ENCODE peak calls at places on chromosomes 12 and 14, in ten cellular contexts. A is heart left ventricle, X is fibroblast of mammary gland, V is A549, O is NB4, F is epithelial cell of proximal tubule, R is upper lobe of right lung, N is lower leg skin, S is uterus, M is Peyer's patch. U is an unnamed sample.

GRCh38 chr14:27390130-27390529 is 792.3 kb upstream of the NOVA1 start:
- DNase-seq in A (no peak), X (no peak), V (no peak), O (no peak), F (no peak), R (no peak), N (no peak), S (no peak), M (no peak), U (no peak)

GRCh38 chr14:72332054-72332453 is 399.8 kb downstream of the RGS6 start:
- DNase-seq in A (no peak), X (no peak), V (no peak), O (no peak), F (no peak), R (no peak), N (no peak), S (no peak), M (no peak), U (peak)

GRCh38 chr14:23547924-23548323 is 3.6 kb downstream of the ZFHX2 start:
- DNase-seq in A (no peak), X (no peak), V (no peak), O (no peak), F (no peak), R (no peak), N (no peak), S (no peak), M (no peak), U (no peak)

GRCh38 chr12:120538281-120539156 is 4.4 kb downstream of the RNF10 start:
- DNase-seq in A (no peak), X (peak), V (peak), O (peak), F (no peak), R (no peak), N (no peak), S (peak), M (peak), U (no peak)

GRCh38 chr14:103392572-103392971 is 7.4 kb downstream of the MARK3 start:
- DNase-seq in A (no peak), X (no peak), V (no peak), O (no peak), F (no peak), R (no peak), N (no peak), S (no peak), M (no peak), U (no peak)

GRCh38 chr12:84697141-84697540 is 215.5 kb downstream of the SLC6A15 start:
- DNase-seq in A (no peak), X (no peak), V (no peak), O (no peak), F (no peak), R (no peak), N (no peak), S (no peak), M (no peak), U (no peak)

GRCh38 chr14:106044949-106045596 is 518.7 kb downstream of the TMEM121 start:
- DNase-seq in A (peak), X (peak), V (peak), O (peak), F (no peak), R (peak), N (no peak), S (no peak), M (peak), U (peak)

GRCh38 chr12:131456301-131457027 is 254.4 kb upstream of the SFSWAP start:
- DNase-seq in A (no peak), X (no peak), V (no peak), O (no peak), F (no peak), R (peak), N (peak), S (no peak), M (no peak), U (peak)

GRCh38 chr14:27587103-27587502 is 989.3 kb upstream of the NOVA1 start:
- DNase-seq in A (no peak), X (no peak), V (no peak), O (no peak), F (no peak), R (no peak), N (no peak), S (no peak), M (no peak), U (no peak)

GRCh38 chr12:121089031-121089812 is 43.5 kb upstream of the P2RX7 start:
- DNase-seq in A (no peak), X (no peak), V (peak), O (no peak), F (no peak), R (no peak), N (no peak), S (no peak), M (no peak), U (no peak)

GRCh38 chr12:14780851-14781250 is 22.4 kb downstream of the WBP11 start:
- DNase-seq in A (no peak), X (no peak), V (no peak), O (no peak), F (no peak), R (no peak), N (no peak), S (no peak), M (no peak), U (no peak)

GRCh38 chr14:100616854-100617714 is 29.9 kb upstream of the BEGAIN start:
- DNase-seq in A (no peak), X (no peak), V (no peak), O (no peak), F (no peak), R (peak), N (peak), S (no peak), M (no peak), U (no peak)

GRCh38 chr12:79174656-79175055 is 310.1 kb downstream of the SYT1 start:
- DNase-seq in A (no peak), X (peak), V (peak), O (peak), F (peak), R (no peak), N (no peak), S (no peak), M (no peak), U (no peak)

GRCh38 chr12:27549801-27550652 is 26.0 kb downstream of the PPFIBP1 start:
- DNase-seq in A (peak), X (peak), V (peak), O (peak), F (peak), R (peak), N (peak), S (peak), M (peak), U (peak)

GRCh38 chr12:131218291-131219172 is 264.8 kb downstream of the ADGRD1 start:
- DNase-seq in A (no peak), X (no peak), V (peak), O (peak), F (no peak), R (no peak), N (no peak), S (no peak), M (peak), U (no peak)

GRCh38 chr12:75526655-75527511 is 15.5 kb upstream of the KRR1 start:
- DNase-seq in A (peak), X (peak), V (peak), O (peak), F (no peak), R (no peak), N (no peak), S (no peak), M (no peak), U (no peak)

GRCh38 chr12:100427078-100427477 is 46.6 kb upstream of the NR1H4 start:
- DNase-seq in A (no peak), X (peak), V (peak), O (no peak), F (peak), R (no peak), N (no peak), S (no peak), M (no peak), U (no peak)

GRCh38 chr12:1777798-1778197 is 42.6 kb upstream of the LRTM2 start:
- DNase-seq in A (no peak), X (peak), V (no peak), O (no peak), F (no peak), R (no peak), N (no peak), S (no peak), M (no peak), U (no peak)

GRCh38 chr12:112810235-112810917 is 18.8 kb downstream of the RPH3A start:
- DNase-seq in A (no peak), X (no peak), V (no peak), O (no peak), F (no peak), R (no peak), N (no peak), S (no peak), M (no peak), U (no peak)

GRCh38 chr14:104580961-104581360 is 1.4 kb downstream of the C14orf180 start:
- DNase-seq in A (peak), X (no peak), V (no peak), O (no peak), F (no peak), R (no peak), N (no peak), S (peak), M (no peak), U (peak)

GRCh38 chr14:22333408-22334274 is 255.4 kb downstream of the DAD1 start:
- DNase-seq in A (no peak), X (peak), V (peak), O (peak), F (peak), R (no peak), N (no peak), S (no peak), M (no peak), U (no peak)

GRCh38 chr12:75528272-75528671 is 16.9 kb upstream of the KRR1 start:
- DNase-seq in A (no peak), X (no peak), V (no peak), O (no peak), F (no peak), R (no peak), N (no peak), S (no peak), M (no peak), U (no peak)

GRCh38 chr14:61705017-61705416 is 9.7 kb downstream of the HIF1A start:
- DNase-seq in A (no peak), X (no peak), V (no peak), O (no peak), F (no peak), R (no peak), N (no peak), S (no peak), M (no peak), U (no peak)

GRCh38 chr14:103023881-103024473 is 33.4 kb downstream of the CDC42BPB start:
- DNase-seq in A (peak), X (peak), V (no peak), O (peak), F (no peak), R (no peak), N (no peak), S (no peak), M (peak), U (no peak)

GRCh38 chr12:51972424-51972812 is 20.9 kb downstream of the ACVR1B start:
- DNase-seq in A (no peak), X (no peak), V (no peak), O (peak), F (no peak), R (no peak), N (no peak), S (no peak), M (no peak), U (no peak)
- H3K4me3 ChIP-seq in A (no peak), X (no peak), V (no peak), O (peak), F (peak), R (no peak), N (no peak), S (no peak), M (no peak), U (no peak)

GRCh38 chr12:54012631-54013398 is 4.0 kb downstream of the HOXC8 start:
- DNase-seq in A (no peak), X (peak), V (peak), O (no peak), F (no peak), R (no peak), N (no peak), S (no peak), M (peak), U (no peak)
- H3K4me3 ChIP-seq in A (no peak), X (peak), V (no peak), O (no peak), F (no peak), R (no peak), N (no peak), S (no peak), M (no peak), U (no peak)

GRCh38 chr14:97976861-97977260 is 1179.7 kb downstream of the VRK1 start:
- DNase-seq in A (no peak), X (no peak), V (no peak), O (no peak), F (no peak), R (no peak), N (peak), S (no peak), M (peak), U (no peak)
- H3K4me3 ChIP-seq in A (no peak), X (no peak), V (no peak), O (no peak), F (peak), R (peak), N (no peak), S (no peak), M (peak), U (no peak)

DNA sequence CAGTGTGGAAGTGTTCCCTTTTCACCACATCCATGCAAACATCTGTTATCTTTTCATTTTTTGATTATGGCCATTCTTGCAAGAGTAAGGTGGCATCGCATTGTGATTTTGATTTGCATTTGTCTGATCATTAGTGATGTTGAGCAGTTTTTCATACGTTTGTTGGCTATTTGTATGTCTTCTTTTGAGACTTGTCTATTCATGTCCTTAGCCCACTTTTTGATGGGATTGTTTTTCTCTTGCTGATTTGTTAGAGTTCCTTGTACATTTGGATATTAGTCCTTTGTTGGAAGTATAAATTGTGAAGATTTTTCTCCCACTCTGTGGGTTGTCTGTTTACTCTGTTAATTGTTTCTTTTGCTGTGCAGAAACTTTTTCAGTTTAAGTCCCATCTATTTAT is 244.5 kb upstream of the PRICKLE1 start:
- DNase-seq in A (no peak), X (no peak), V (no peak), O (no peak), F (no peak), R (no peak), N (no peak), S (no peak), M (no peak), U (no peak)
- H3K4me3 ChIP-seq in A (no peak), X (no peak), V (no peak), O (no peak), F (no peak), R (no peak), N (no peak), S (no peak), M (no peak), U (no peak)

GRCh38 chr12:114671321-114671663 is 12.7 kb downstream of the TBX3 start:
- DNase-seq in A (no peak), X (no peak), V (no peak), O (no peak), F (no peak), R (no peak), N (no peak), S (no peak), M (no peak), U (no peak)
- H3K4me3 ChIP-seq in A (no peak), X (no peak), V (no peak), O (no peak), F (no peak), R (peak), N (no peak), S (peak), M (no peak), U (peak)

GRCh38 chr14:70821581-70821915 is 12.2 kb upstream of the MAP3K9 start:
- DNase-seq in A (no peak), X (no peak), V (no peak), O (no peak), F (no peak), R (no peak), N (no peak), S (no peak), M (no peak), U (no peak)
- H3K4me3 ChIP-seq in A (peak), X (peak), V (peak), O (peak), F (peak), R (peak), N (peak), S (peak), M (peak), U (peak)

GRCh38 chr14:76808990-76809389 is 3.7 kb downstream of the ANGEL1 start:
- DNase-seq in A (no peak), X (no peak), V (no peak), O (no peak), F (no peak), R (no peak), N (no peak), S (no peak), M (no peak), U (no peak)

GRCh38 chr14:76812093-76812421 is 625 bp downstream of the ANGEL1 start:
- DNase-seq in A (no peak), X (no peak), V (no peak), O (no peak), F (no peak), R (no peak), N (peak), S (no peak), M (no peak), U (peak)

GRCh38 chr14:76810953-76811400 is 1.7 kb downstream of the ANGEL1 start:
- DNase-seq in A (no peak), X (peak), V (peak), O (peak), F (no peak), R (no peak), N (no peak), S (no peak), M (no peak), U (peak)

GRCh38 chr14:76811561-76811960 is 1.1 kb downstream of the ANGEL1 start:
- DNase-seq in A (no peak), X (no peak), V (no peak), O (peak), F (no peak), R (no peak), N (no peak), S (no peak), M (no peak), U (no peak)

GRCh38 chr14:76810525-76810924 is 2.2 kb downstream of the ANGEL1 start:
- DNase-seq in A (no peak), X (no peak), V (no peak), O (no peak), F (no peak), R (no peak), N (no peak), S (no peak), M (no peak), U (no peak)
- H3K4me3 ChIP-seq in A (no peak), X (no peak), V (no peak), O (peak), F (no peak), R (peak), N (no peak), S (no peak), M (no peak), U (no peak)

GRCh38 chr14:51304956-51305355 is 64.9 kb downstream of the TMX1 start:
- DNase-seq in A (no peak), X (peak), V (peak), O (no peak), F (peak), R (no peak), N (no peak), S (no peak), M (no peak), U (no peak)
- H3K4me3 ChIP-seq in A (no peak), X (no peak), V (no peak), O (no peak), F (no peak), R (no peak), N (no peak), S (no peak), M (no peak), U (no peak)

GRCh38 chr12:66168410-66168809 is 1.4 kb downstream of the TMBIM4 start:
- DNase-seq in A (no peak), X (peak), V (no peak), O (peak), F (no peak), R (no peak), N (no peak), S (no peak), M (no peak), U (no peak)
- H3K4me3 ChIP-seq in A (peak), X (peak), V (peak), O (peak), F (peak), R (peak), N (no peak), S (peak), M (peak), U (no peak)